ENCODE peak calls at places on chromosomes 16 and 17, in five cellular contexts. One of them, this sample, is unnamed.

GRCh38 chr17:6085812-6086211 is 15.6 kb downstream of the WSCD1 start:
- DNase-seq in HCT116: no peak
- DNase-seq in stomach: peak; percentile 34
- DNase-seq in breast epithelium: no peak
- DNase-seq in sigmoid colon: no peak
- DNase-seq in this sample: no peak

GRCh38 chr16:29992371-29992967 is 2.9 kb downstream of the HIRIP3 start:
- DNase-seq in HCT116: no peak
- DNase-seq in breast epithelium: no peak
- DNase-seq in sigmoid colon: no peak
- DNase-seq in stomach: no peak
- DNase-seq in this sample: no peak

GRCh38 chr16:78496189-78496588 is 396.7 kb downstream of the WWOX start:
- DNase-seq in stomach: no peak
- DNase-seq in HCT116: no peak
- DNase-seq in sigmoid colon: no peak
- DNase-seq in breast epithelium: no peak
- DNase-seq in this sample: no peak

GRCh38 chr16:29705030-29705429 is 26.1 kb downstream of the QPRT start:
- DNase-seq in breast epithelium: no peak
- DNase-seq in stomach: no peak
- DNase-seq in sigmoid colon: no peak
- DNase-seq in HCT116: no peak
- DNase-seq in this sample: no peak

GRCh38 chr16:79402356-79402755 is 198.2 kb downstream of the MAF start:
- DNase-seq in sigmoid colon: no peak
- DNase-seq in stomach: peak; percentile 86
- DNase-seq in HCT116: no peak
- DNase-seq in breast epithelium: no peak
- DNase-seq in this sample: no peak

GRCh38 chr16:9657659-9658058 is 524.6 kb downstream of the GRIN2A start:
- DNase-seq in sigmoid colon: no peak
- DNase-seq in breast epithelium: no peak
- DNase-seq in HCT116: no peak
- DNase-seq in stomach: no peak
- DNase-seq in this sample: no peak

GRCh38 chr17:19357351-19358140 is 5.0 kb downstream of the B9D1 start:
- DNase-seq in HCT116: no peak
- DNase-seq in stomach: no peak
- DNase-seq in breast epithelium: no peak
- DNase-seq in sigmoid colon: peak; percentile 40
- DNase-seq in this sample: no peak

GRCh38 chr16:9322735-9323134 is 231.3 kb downstream of the HAPSTR1 start:
- DNase-seq in stomach: no peak
- DNase-seq in HCT116: no peak
- DNase-seq in sigmoid colon: no peak
- DNase-seq in breast epithelium: no peak
- DNase-seq in this sample: no peak

GRCh38 chr17:2688351-2689342 is 22.9 kb downstream of the CLUH start:
- DNase-seq in HCT116: no peak
- DNase-seq in breast epithelium: no peak
- DNase-seq in stomach: no peak
- DNase-seq in sigmoid colon: peak; percentile 72
- DNase-seq in this sample: no peak

GRCh38 chr17:15371731-15372130 is 30.3 kb upstream of the TEKT3 start:
- DNase-seq in sigmoid colon: no peak
- DNase-seq in HCT116: no peak
- DNase-seq in stomach: no peak
- DNase-seq in breast epithelium: no peak
- DNase-seq in this sample: no peak

GRCh38 chr17:27572665-27573064 is 58.3 kb upstream of the LGALS9 start:
- DNase-seq in sigmoid colon: no peak
- DNase-seq in HCT116: no peak
- DNase-seq in breast epithelium: no peak
- DNase-seq in stomach: no peak
- DNase-seq in this sample: no peak

GRCh38 chr17:77609553-77610517 is 348.7 kb upstream of the TNRC6C start:
- DNase-seq in sigmoid colon: peak; percentile 78
- DNase-seq in breast epithelium: no peak
- DNase-seq in stomach: no peak
- DNase-seq in HCT116: no peak
- DNase-seq in this sample: no peak

DNA sequence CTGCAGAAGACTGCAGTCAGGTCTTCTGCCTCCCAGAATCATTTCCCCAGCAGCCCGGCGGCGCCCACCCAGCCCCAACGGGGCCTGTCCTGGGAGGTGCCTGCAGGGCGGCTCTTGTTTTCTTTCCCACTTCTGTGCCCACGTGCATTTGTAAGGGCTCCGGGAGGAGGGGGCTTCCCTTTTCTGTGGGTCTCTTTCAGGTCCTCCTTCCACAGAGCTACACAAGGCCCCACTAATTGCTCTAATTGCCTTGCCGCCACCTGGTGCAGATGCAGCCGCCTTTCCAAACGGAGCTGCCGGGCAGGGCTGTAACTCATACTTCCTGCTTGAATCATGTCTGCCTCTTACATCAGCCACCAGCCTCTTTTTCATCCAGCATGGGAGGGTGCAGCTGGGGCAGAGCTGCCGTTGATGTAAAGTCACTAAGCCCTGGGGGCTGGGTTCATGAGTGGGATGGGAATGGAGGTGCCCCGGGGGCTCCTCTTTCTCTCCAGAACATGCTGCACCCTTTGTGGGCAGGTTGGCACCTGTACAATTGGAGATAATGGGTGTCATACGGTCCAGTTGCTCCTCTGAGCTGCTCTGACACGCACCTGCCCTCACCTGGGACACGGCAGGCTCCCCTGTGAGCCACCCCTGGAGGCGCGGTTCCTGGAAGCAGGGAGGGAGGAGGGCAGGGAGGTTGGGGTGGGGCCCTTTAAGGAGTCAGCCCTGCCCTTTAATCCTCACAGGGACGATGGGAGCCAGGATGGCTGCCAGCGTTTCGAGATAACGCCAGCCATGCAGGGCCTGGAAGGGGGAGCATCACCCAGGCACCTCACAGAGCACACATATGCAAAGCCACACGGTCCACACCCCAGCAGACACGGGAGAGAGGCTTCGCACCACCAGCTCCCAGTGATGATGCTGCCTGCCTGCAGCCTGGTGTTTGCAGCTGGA is 41.1 kb upstream of the KLHDC4 start:
- DNase-seq in breast epithelium: no peak
- DNase-seq in sigmoid colon: peak; percentile 75
- DNase-seq in stomach: peak; percentile 75
- DNase-seq in HCT116: peak; percentile 77
- DNase-seq in this sample: no peak
- TF ChIP-seq POLR2A in breast epithelium: no peak
- TF ChIP-seq POLR2A in sigmoid colon: no peak
- TF ChIP-seq POLR2A in stomach: no peak
- TF ChIP-seq POLR2A in HCT116: no peak
- TF ChIP-seq POLR2A in this sample: no peak

GRCh38 chr17:75113798-75114551 is 4.2 kb downstream of the ARMC7 start:
- DNase-seq in HCT116: peak; percentile 90
- DNase-seq in sigmoid colon: peak; percentile 95
- DNase-seq in stomach: peak; percentile 94
- DNase-seq in breast epithelium: peak; percentile 91
- DNase-seq in this sample: peak; percentile 83
- TF ChIP-seq POLR2AphosphoS5 in HCT116: peak; percentile 50
- TF ChIP-seq POLR2AphosphoS5 in sigmoid colon: no peak
- TF ChIP-seq POLR2AphosphoS5 in stomach: no peak
- TF ChIP-seq POLR2AphosphoS5 in breast epithelium: peak; percentile 62
- TF ChIP-seq POLR2AphosphoS5 in this sample: no peak

DNA sequence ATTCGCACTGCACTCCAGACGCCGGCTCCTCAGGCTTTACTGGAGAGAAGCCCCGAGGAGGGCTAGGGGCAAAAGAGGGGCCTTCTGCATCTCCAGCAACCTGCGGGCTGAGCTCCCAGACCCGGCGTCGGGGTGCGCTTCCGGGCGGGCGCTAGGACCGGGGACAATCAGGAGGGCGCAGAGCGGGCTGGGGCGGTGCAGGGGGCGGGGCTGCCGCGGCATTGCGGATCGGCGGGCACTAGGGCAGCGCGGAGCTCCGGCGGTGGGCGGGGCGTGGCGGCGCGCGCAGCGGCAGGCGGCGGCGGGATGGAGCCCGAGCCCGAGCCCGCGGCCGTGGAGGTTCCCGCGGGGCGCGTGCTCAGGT is at the start of gene TSEN54:
- DNase-seq in HCT116: peak; percentile 84
- DNase-seq in stomach: peak; percentile 96
- DNase-seq in sigmoid colon: peak; percentile 96
- DNase-seq in breast epithelium: peak; percentile 94
- DNase-seq in this sample: peak; percentile 99
- TF ChIP-seq POLR2A in HCT116: no peak
- TF ChIP-seq POLR2A in stomach: no peak
- TF ChIP-seq POLR2A in sigmoid colon: no peak
- TF ChIP-seq POLR2A in breast epithelium: no peak
- TF ChIP-seq POLR2A in this sample: no peak

GRCh38 chr17:39018267-39019134 is 51.3 kb upstream of the FBXO47 start:
- DNase-seq in breast epithelium: no peak
- DNase-seq in sigmoid colon: no peak
- DNase-seq in stomach: no peak
- DNase-seq in HCT116: no peak
- DNase-seq in this sample: no peak
- TF ChIP-seq POLR2AphosphoS5 in breast epithelium: no peak
- TF ChIP-seq POLR2AphosphoS5 in sigmoid colon: no peak
- TF ChIP-seq POLR2AphosphoS5 in stomach: peak; percentile 12
- TF ChIP-seq POLR2AphosphoS5 in HCT116: no peak
- TF ChIP-seq POLR2AphosphoS5 in this sample: no peak

This sample was measured in GM12892.